ENCODE peak calls at places on chromosomes 2 and 18, in five cellular contexts. L is right cardiac atrium, I is OCI-LY7, Y is hepatocyte, H is left ventricle myocardium inferior. F is an unnamed sample.

GRCh38 chr2:224101820-224102630 is 62.9 kb upstream of the SERPINE2 start:
- DNase-seq in I (no peak), H (no peak), L (no peak), Y (peak; percentile 11), F (no peak)

GRCh38 chr2:16031055-16031847 is 90.9 kb downstream of the MYCN start:
- DNase-seq in L (no peak), H (no peak), I (no peak), Y (no peak), F (no peak)

GRCh38 chr2:229417906-229418305 is 146.8 kb upstream of the PID1 start:
- DNase-seq in H (no peak), L (no peak), Y (no peak), I (no peak), F (no peak)

GRCh38 chr2:134411828-134412638 is 158.2 kb downstream of the MGAT5 start:
- DNase-seq in L (peak; percentile 79), H (peak; percentile 47), I (peak; percentile 97), Y (peak; percentile 81), F (peak; percentile 82)

GRCh38 chr2:62204998-62205496 is 9.1 kb downstream of the B3GNT2 start:
- DNase-seq in Y (no peak), L (no peak), I (no peak), H (no peak), F (no peak)

GRCh38 chr2:65436825-65437221 is 4.4 kb upstream of the SPRED2 start:
- DNase-seq in L (no peak), I (peak; percentile 69), Y (no peak), H (no peak), F (no peak)

GRCh38 chr2:36492216-36492945 is 105.6 kb downstream of the FEZ2 start:
- DNase-seq in I (no peak), H (no peak), L (no peak), Y (no peak), F (no peak)

GRCh38 chr2:27776097-27776496 is 4.6 kb downstream of the MRPL33 start:
- DNase-seq in I (no peak), L (peak; percentile 70), H (peak; percentile 58), Y (peak; percentile 54), F (no peak)

GRCh38 chr18:38011446-38011845 is 445.8 kb upstream of the CELF4 start:
- DNase-seq in I (no peak), Y (no peak), H (no peak), L (no peak), F (no peak)

GRCh38 chr2:176931588-176932563 is 280.7 kb upstream of the HNRNPA3 start:
- DNase-seq in L (no peak), Y (peak; percentile 12), I (no peak), H (no peak), F (no peak)

GRCh38 chr2:119800376-119800902 is 40.7 kb downstream of the PTPN4 start:
- DNase-seq in L (no peak), H (no peak), I (no peak), Y (no peak), F (no peak)

GRCh38 chr2:119795309-119796303 is 35.9 kb downstream of the PTPN4 start:
- DNase-seq in H (no peak), Y (no peak), I (no peak), L (peak; percentile 52), F (no peak)

GRCh38 chr2:119803101-119803500 is 43.4 kb downstream of the PTPN4 start:
- DNase-seq in L (no peak), H (no peak), Y (no peak), I (no peak), F (no peak)

GRCh38 chr2:119801040-119801439 is 41.3 kb downstream of the PTPN4 start:
- DNase-seq in H (no peak), I (no peak), L (no peak), Y (no peak), F (no peak)
- H3K9me3 ChIP-seq in H (peaks cover 13% of the 10 kb centered on the region), I (peaks cover 8% of the 10 kb centered on the region), L (no peaks in the 10 kb centered on the region), Y (peaks cover 4% of the 10 kb centered on the region), F (no peaks in the 10 kb centered on the region)

GRCh38 chr2:219451626-219452360 is 17.1 kb downstream of the SPEG start:
- DNase-seq in I (no peak), H (peak; percentile 65), L (peak; percentile 89), Y (no peak), F (peak; percentile 78)
- H3K4me3 ChIP-seq in I (no peak overlapping the region), H (no peak overlapping the region), L (no peak overlapping the region), Y (no peak overlapping the region), F (no peak overlapping the region)

DNA sequence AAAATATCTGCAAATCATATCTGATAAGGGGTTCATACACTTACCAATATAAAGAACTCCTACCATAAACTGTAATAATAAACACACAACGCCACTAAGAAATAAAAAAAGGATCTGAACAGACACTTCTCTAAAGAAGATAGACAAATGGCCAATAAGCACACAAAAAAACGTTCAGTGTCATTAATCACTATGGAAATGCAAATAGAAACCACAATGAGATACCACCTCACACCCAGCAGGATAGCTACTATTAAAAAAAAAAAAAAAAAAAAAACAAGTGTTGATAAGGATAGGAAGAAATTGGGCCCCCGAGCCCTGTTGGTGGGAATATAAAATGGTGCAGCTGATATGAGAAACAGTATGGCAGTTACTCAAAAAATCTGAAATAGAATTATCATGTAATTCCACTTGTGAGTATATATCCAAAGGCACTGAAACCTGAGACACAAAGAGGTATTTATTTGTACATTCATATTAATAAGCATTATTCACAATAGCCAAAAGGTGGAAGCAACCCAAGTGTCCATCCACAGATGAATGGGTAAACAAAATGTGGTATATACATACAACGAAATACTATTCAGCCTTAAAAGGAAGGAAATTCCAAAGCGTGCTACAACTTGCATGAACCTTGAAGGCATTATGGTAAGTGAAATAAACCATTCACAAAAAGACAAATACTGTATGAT is 18.0 kb downstream of the REV1 start:
- DNase-seq in H (no peak), L (no peak), Y (no peak), I (no peak), F (no peak)
- H3K27ac ChIP-seq in H (peak overlapping the region; percentile 49), L (no peak overlapping the region), Y (peak overlapping the region; percentile 58), I (no peak overlapping the region), F (peak overlapping the region; percentile 54)

DNA sequence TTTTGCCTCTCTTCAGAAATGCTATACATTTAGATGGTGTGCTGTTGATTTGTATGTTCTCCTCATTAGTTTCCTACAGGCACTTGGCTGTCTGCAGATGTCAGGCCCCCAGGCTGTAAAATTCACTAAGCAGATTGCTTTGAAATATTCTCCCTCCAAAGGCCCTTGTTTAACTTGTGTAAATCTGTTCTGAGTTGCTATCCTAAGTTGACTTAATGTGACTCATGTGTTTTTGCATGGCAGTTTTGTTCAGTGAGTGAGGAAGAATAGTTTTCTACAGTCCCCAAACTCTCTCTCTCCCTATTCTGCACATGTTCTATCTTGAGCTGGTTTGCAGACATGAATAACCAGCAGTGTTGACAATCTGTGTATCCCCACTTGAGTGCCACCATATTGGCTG is 1005.4 kb upstream of the DDX18 start:
- DNase-seq in Y (peak; percentile 8), H (no peak), I (no peak), L (no peak), F (no peak)
- H3K9me3 ChIP-seq in Y (no peaks in the 10 kb centered on the region), H (peaks cover 11% of the 10 kb centered on the region), I (no peaks in the 10 kb centered on the region), L (no peaks in the 10 kb centered on the region), F (no peaks in the 10 kb centered on the region)

GRCh38 chr2:99899058-99899855 is 243.1 kb downstream of the AFF3 start:
- DNase-seq in I (no peak), Y (no peak), H (no peak), L (no peak), F (no peak)

GRCh38 chr2:99900589-99900988 is 241.8 kb downstream of the AFF3 start:
- DNase-seq in I (no peak), L (no peak), Y (no peak), H (no peak), F (no peak)

DNA sequence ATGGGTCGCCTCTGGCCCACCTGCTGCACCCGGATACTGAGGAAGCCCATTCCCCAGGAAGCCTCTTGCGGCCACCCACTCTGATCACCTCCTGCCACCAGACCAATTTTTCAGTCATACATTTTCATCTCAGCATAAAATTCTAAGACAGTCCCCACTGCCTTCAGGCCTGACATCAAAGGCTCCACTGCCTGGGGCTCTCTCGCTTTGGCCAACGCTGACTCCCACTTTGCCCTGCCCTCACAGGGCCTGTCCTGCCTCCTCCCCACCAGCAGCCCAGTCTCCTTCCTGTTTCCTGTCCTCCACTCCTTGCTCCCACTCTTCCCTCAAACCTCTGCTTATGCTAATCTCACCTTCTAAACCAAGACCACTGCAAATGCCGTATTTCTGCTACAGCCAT is 243.7 kb downstream of the AFF3 start:
- DNase-seq in Y (no peak), L (no peak), I (no peak), H (no peak), F (no peak)
- H3K4me3 ChIP-seq in Y (no peak overlapping the region), L (no peak overlapping the region), I (no peak overlapping the region), H (no peak overlapping the region), F (no peak overlapping the region)

GRCh38 chr2:239328306-239329191 is 72.3 kb downstream of the HDAC4 start:
- DNase-seq in H (peak; percentile 85), L (peak; percentile 94), I (no peak), Y (peak; percentile 76), F (peak; percentile 92)

GRCh38 chr2:239326831-239327535 is 73.8 kb downstream of the HDAC4 start:
- DNase-seq in Y (no peak), L (peak; percentile 59), H (no peak), I (no peak), F (peak; percentile 57)

GRCh38 chr2:239329284-239329971 is 71.4 kb downstream of the HDAC4 start:
- DNase-seq in H (peak; percentile 83), I (no peak), Y (no peak), L (peak; percentile 84), F (peak; percentile 75)

GRCh38 chr2:239329972-239330572 is 70.7 kb downstream of the HDAC4 start:
- DNase-seq in I (no peak), L (peak; percentile 73), Y (no peak), H (peak; percentile 55), F (peak; percentile 58)

DNA sequence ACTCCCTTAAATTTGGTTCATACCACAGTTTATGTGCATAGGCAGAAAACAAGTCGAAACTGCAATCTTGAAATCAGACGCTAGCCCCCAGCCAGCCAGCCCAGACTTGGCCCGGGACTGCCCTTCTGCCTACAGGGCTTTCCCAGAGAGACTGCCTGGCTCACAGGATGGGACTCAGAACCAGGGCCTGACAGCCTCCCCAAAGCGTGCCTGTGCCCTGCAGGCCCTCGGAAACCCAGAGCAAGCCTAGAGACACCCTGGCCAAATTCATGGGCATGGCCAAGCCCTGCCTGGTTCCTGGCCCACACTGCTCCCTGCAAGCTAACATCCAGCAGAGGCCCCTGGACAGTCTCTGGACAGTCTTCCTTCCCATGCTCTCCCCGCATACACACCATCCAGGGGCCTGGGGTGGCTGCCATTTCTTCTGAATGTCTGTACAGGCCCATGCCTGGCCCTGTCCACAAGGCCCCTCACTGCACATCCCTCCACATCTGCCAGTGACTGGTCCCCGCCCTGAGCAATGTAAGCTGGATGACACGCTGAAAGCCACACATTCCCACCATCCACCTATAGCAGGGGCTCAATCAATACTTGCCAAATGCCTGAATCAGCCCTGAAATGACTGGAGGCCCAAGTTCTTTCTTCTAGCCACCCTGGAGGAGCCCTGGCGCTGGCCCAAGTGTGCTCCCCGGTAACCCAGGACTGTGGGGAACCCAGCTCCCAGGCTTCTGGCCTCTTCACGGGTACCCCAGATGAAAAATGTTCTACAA is 73.1 kb downstream of the HDAC4 start:
- DNase-seq in Y (no peak), L (peak; percentile 69), H (no peak), I (no peak), F (peak; percentile 56)
- H3K27ac ChIP-seq in Y (peak overlapping the region; percentile 94), L (peak overlapping the region; percentile 98), H (peak overlapping the region; percentile 95), I (no peak overlapping the region), F (peak overlapping the region; percentile 97)

GRCh38 chr18:4844320-4844719 is 352.7 kb downstream of the AKAIN1 start:
- DNase-seq in I (no peak), Y (no peak), H (no peak), L (no peak), F (no peak)

GRCh38 chr18:4842287-4842686 is 354.8 kb downstream of the AKAIN1 start:
- DNase-seq in I (no peak), Y (no peak), H (no peak), L (no peak), F (no peak)

GRCh38 chr18:4839639-4840038 is 357.4 kb downstream of the AKAIN1 start:
- DNase-seq in L (no peak), I (no peak), H (no peak), Y (no peak), F (no peak)

GRCh38 chr18:4847066-4847465 is 350.0 kb downstream of the AKAIN1 start:
- DNase-seq in H (no peak), I (no peak), L (no peak), Y (no peak), F (no peak)

GRCh38 chr18:4843771-4844170 is 353.3 kb downstream of the AKAIN1 start:
- DNase-seq in H (no peak), Y (no peak), I (no peak), L (no peak), F (no peak)
- H3K9me3 ChIP-seq in H (peaks cover 4% of the 10 kb centered on the region), Y (no peaks in the 10 kb centered on the region), I (no peaks in the 10 kb centered on the region), L (no peaks in the 10 kb centered on the region), F (no peaks in the 10 kb centered on the region)

F was measured in right atrium auricular region.